ENCODE peak calls at places on chromosomes 4 and X, in nine cellular contexts. U is body of pancreas; V is left lung; S is CD8-positive, alpha-beta T cell; F is gastrocnemius medialis; Y is GM10248; E is neural progenitor cell; D is psoas muscle; I is adrenal gland. A is an unnamed sample.

GRCh38 chr4:142248946-142249345 is 597.2 kb downstream of the INPP4B start:
- DNase-seq in U (no peak), V (no peak), S (no peak), F (no peak), Y (no peak), E (no peak), D (no peak), I (no peak), A (no peak)

GRCh38 chr4:144989306-144989705 is 108.7 kb downstream of the ANAPC10 start:
- DNase-seq in U (no peak), V (no peak), S (no peak), F (no peak), Y (no peak), E (no peak), D (no peak), I (no peak), A (no peak)

GRCh38 chr4:108433832-108434231 is 186.5 kb upstream of the RPL34 start:
- DNase-seq in U (no peak), V (no peak), S (peak; percentile 13), F (no peak), Y (no peak), E (no peak), D (no peak), I (no peak), A (no peak)

GRCh38 chr4:3168029-3168428 is 80.9 kb upstream of the MSANTD1 start:
- DNase-seq in U (peak; percentile 38), V (no peak), S (no peak), F (no peak), Y (no peak), E (no peak), D (no peak), I (peak; percentile 48), A (no peak)

GRCh38 chr4:53801373-53801772 is 210.1 kb upstream of the LNX1 start:
- DNase-seq in U (no peak), V (no peak), S (no peak), F (no peak), Y (no peak), E (no peak), D (no peak), I (no peak), A (no peak)

GRCh38 chr4:113574636-113575103 is 186.9 kb downstream of the CAMK2D start:
- DNase-seq in U (no peak), V (no peak), S (no peak), F (no peak), Y (no peak), E (peak; percentile 3), D (no peak), I (no peak), A (peak; percentile 19)

GRCh38 chr4:133149932-133150642 is 993 bp downstream of the PCDH10 start:
- DNase-seq in U (no peak), V (no peak), S (no peak), F (no peak), Y (peak; percentile 11), E (no peak), D (no peak), I (no peak), A (no peak)

GRCh38 chr4:38821739-38822138 is 17.1 kb upstream of the TLR1 start:
- DNase-seq in U (no peak), V (no peak), S (no peak), F (no peak), Y (no peak), E (no peak), D (no peak), I (no peak), A (no peak)

GRCh38 chr4:69194166-69194565 is 20.4 kb downstream of the UGT2B11 start:
- DNase-seq in U (no peak), V (no peak), S (no peak), F (no peak), Y (no peak), E (no peak), D (no peak), I (no peak), A (no peak)

GRCh38 chr4:152165146-152165545 is 370.7 kb downstream of the FBXW7 start:
- DNase-seq in U (no peak), V (no peak), S (no peak), F (no peak), Y (no peak), E (no peak), D (no peak), I (no peak), A (peak; percentile 25)

GRCh38 chr4:14632041-14632440 is 370.2 kb upstream of the CPEB2 start:
- DNase-seq in U (no peak), V (no peak), S (no peak), F (no peak), Y (no peak), E (no peak), D (no peak), I (no peak), A (no peak)

GRCh38 chr4:41851621-41852020 is 83.6 kb upstream of the TMEM33 start:
- DNase-seq in U (no peak), V (no peak), S (no peak), F (no peak), Y (no peak), E (no peak), D (no peak), I (no peak), A (no peak)

GRCh38 chr4:142516686-142517145 is 329.4 kb downstream of the INPP4B start:
- DNase-seq in U (no peak), V (no peak), S (no peak), F (no peak), Y (no peak), E (peak; percentile 5), D (no peak), I (no peak), A (peak; percentile 9)

GRCh38 chr4:108313546-108314339 is 145.0 kb upstream of the LEF1 start:
- DNase-seq in U (no peak), V (no peak), S (no peak), F (no peak), Y (no peak), E (no peak), D (no peak), I (no peak), A (no peak)

GRCh38 chr4:54527532-54527931 is 130.2 kb upstream of the KIT start:
- DNase-seq in U (no peak), V (no peak), S (no peak), F (no peak), Y (no peak), E (no peak), D (no peak), I (no peak), A (no peak)

GRCh38 chr4:62014982-62015739 is 815.0 kb downstream of the ADGRL3 start:
- DNase-seq in U (no peak), V (no peak), S (no peak), F (no peak), Y (no peak), E (no peak), D (no peak), I (no peak), A (no peak)

GRCh38 chr4:36283912-36284465 is 2.6 kb downstream of the DTHD1 start:
- DNase-seq in U (no peak), V (no peak), S (no peak), F (no peak), Y (no peak), E (no peak), D (no peak), I (no peak), A (no peak)

GRCh38 chr4:33625762-33626161 is 2618.6 kb downstream of the ARAP2 start:
- DNase-seq in U (no peak), V (no peak), S (no peak), F (no peak), Y (no peak), E (peak; percentile 6), D (no peak), I (no peak), A (no peak)

GRCh38 chrX:11698747-11699146 is 33.0 kb upstream of the ARHGAP6 start:
- DNase-seq in U (no peak), V (no peak), S (no peak), F (no peak), Y (no peak), E (no peak), D (no peak), I (no peak), A (no peak)

GRCh38 chrX:133570549-133570948 is 155.3 kb upstream of the GPC4 start:
- DNase-seq in U (no peak), V (no peak), S (no peak), F (no peak), Y (no peak), E (no peak), D (no peak), I (no peak), A (no peak)

GRCh38 chr4:125003840-125004239 is 291.3 kb upstream of the ANKRD50 start:
- DNase-seq in U (no peak), V (no peak), S (no peak), F (no peak), Y (no peak), E (no peak), D (no peak), I (no peak), A (no peak)
- TF ChIP-seq CTCF in U (no peak), V (no peak), S (no peak), F (no peak), Y (no peak), E (no peak), D (no peak), I (no peak), A (no peak)

GRCh38 chrX:13053171-13053570 is 8.8 kb upstream of the FAM9C start:
- DNase-seq in U (no peak), V (no peak), S (no peak), F (no peak), Y (no peak), E (no peak), D (no peak), I (no peak), A (no peak)
- TF ChIP-seq CTCF in U (no peak), V (no peak), S (no peak), F (no peak), Y (no peak), E (no peak), D (no peak), I (no peak), A (no peak)

GRCh38 chrX:93422693-93423092 is 250.7 kb downstream of the NAP1L3 start:
- DNase-seq in U (peak; percentile 33), V (no peak), S (no peak), F (no peak), Y (peak; percentile 6), E (peak; percentile 76), D (no peak), I (peak; percentile 14), A (no peak)
- TF ChIP-seq CTCF in U (peak; percentile 17), V (peak; percentile 42), S (no peak), F (no peak), Y (peak; percentile 33), E (peak; percentile 78), D (peak; percentile 44), I (peak; percentile 45), A (peak; percentile 39)

DNA sequence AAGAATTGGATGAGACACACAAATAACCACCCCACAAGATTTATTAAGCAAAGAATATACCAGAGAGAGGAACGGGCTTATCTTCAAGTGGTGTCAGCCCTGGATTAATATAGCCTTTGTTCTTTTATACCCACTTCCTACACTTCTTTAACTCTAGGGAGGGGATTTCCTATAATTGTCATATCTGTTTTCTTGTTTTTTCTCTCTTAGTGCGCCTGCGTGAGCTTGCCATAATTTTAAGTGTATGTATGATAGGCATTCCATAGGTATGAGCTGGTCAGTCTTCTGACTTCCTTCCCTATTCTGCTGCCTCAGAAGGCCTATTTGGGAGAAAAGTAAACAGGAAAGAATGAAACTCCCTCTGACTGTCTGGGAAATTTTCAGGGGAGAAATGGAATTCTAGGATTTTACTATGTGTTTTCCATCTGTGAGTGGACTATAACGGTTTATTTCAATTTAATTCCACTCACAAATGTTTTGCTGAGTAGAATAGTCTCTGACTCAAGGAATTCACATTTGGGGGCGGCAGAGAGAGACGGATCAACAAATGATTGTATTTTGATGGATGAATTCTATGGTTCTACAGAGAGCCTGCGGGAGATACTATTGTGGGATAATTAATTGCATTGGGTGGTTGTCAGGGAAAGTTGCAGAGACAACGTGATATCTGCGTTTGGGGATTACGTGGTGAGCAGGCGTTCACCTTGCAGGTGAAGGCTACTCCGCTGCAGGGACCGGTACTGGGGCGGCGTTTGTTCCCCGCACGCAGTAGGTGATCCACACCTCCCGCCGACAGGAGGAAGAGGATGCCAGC is 626 bp upstream of the CEP135 start:
- DNase-seq in U (no peak), V (no peak), S (peak; percentile 30), F (no peak), Y (peak; percentile 52), E (no peak), D (no peak), I (no peak), A (peak; percentile 65)
- TF ChIP-seq CTCF in U (no peak), V (no peak), S (no peak), F (no peak), Y (no peak), E (no peak), D (no peak), I (no peak), A (no peak)